ENCODE peak calls at places on chromosomes 11 and 22, in four cellular contexts. Q is fibroblast of pulmonary artery, M is AG04450, E is amniotic stem cell. W is an unnamed sample.
A peak's percentile ranks its signal among the peaks of the same experiment; 100 is the strongest.

GRCh38 chr11:69625476-69625875 is 15.5 kb upstream of the CCND1 start:
- DNase-seq in Q (no peak), M (no peak), E (no peak), W (no peak)

GRCh38 chr11:111019931-111020381 is 225.6 kb upstream of the POU2AF2 start:
- DNase-seq in Q (peak; percentile 57), M (no peak), E (no peak), W (no peak)

GRCh38 chr11:72856065-72856464 is 41.9 kb downstream of the ATG16L2 start:
- DNase-seq in Q (peak; percentile 52), M (no peak), E (no peak), W (no peak)

GRCh38 chr11:101441747-101442146 is 142.1 kb downstream of the TRPC6 start:
- DNase-seq in Q (no peak), M (no peak), E (no peak), W (no peak)

GRCh38 chr11:71566081-71566620 is 788 bp downstream of the KRTAP5-10 start:
- DNase-seq in Q (no peak), M (no peak), E (no peak), W (no peak)

GRCh38 chr22:21033895-21034294 is 1.5 kb upstream of the SLC7A4 start:
- DNase-seq in Q (no peak), M (no peak), E (no peak), W (no peak)

GRCh38 chr11:2417856-2418705 is 17.5 kb downstream of the TSSC4 start:
- DNase-seq in Q (no peak), M (no peak), E (no peak), W (no peak)

GRCh38 chr22:46043816-46044717 is 67.1 kb upstream of the WNT7B start:
- DNase-seq in Q (no peak), M (no peak), E (no peak), W (no peak)

GRCh38 chr11:69387409-69387885 is 93.5 kb downstream of the MYEOV start:
- DNase-seq in Q (peak; percentile 9), M (no peak), E (no peak), W (no peak)

GRCh38 chr11:3710485-3711259 is 39.5 kb upstream of the CHRNA10 start:
- DNase-seq in Q (no peak), M (no peak), E (no peak), W (no peak)

GRCh38 chr22:44197271-44197670 is 16.5 kb downstream of the PARVG start:
- DNase-seq in Q (no peak), M (no peak), E (no peak), W (no peak)

GRCh38 chr11:133742388-133742787 is 102.9 kb downstream of the SPATA19 start:
- DNase-seq in Q (no peak), M (no peak), E (no peak), W (no peak)

GRCh38 chr11:21656065-21656464 is 536.8 kb upstream of the ANO5 start:
- DNase-seq in Q (no peak), M (no peak), E (no peak), W (no peak)

GRCh38 chr11:47376543-47377371 is 1.6 kb downstream of the SPI1 start:
- DNase-seq in Q (no peak), M (no peak), E (no peak), W (no peak)

GRCh38 chr22:41197046-41197807 is 7.9 kb upstream of the L3MBTL2 start:
- DNase-seq in Q (peak; percentile 47), M (no peak), E (peak; percentile 11), W (no peak)

GRCh38 chr11:134508219-134508990 is 96.4 kb upstream of the B3GAT1 start:
- DNase-seq in Q (no peak), M (no peak), E (no peak), W (no peak)

GRCh38 chr11:93329936-93330445 is 551 bp upstream of the DEUP1 start:
- DNase-seq in Q (no peak), M (no peak), E (no peak), W (no peak)

GRCh38 chr11:34522188-34522587 is 8.6 kb upstream of the ELF5 start:
- DNase-seq in Q (no peak), M (no peak), E (no peak), W (no peak)

GRCh38 chr11:28242596-28242995 is 134.4 kb downstream of the METTL15 start:
- DNase-seq in Q (no peak), M (no peak), E (no peak), W (no peak)

GRCh38 chr11:62732830-62733229 is 4.5 kb downstream of the TTC9C start:
- DNase-seq in Q (peak; percentile 53), M (no peak), E (no peak), W (no peak)

GRCh38 chr11:6225024-6225423 is 9.4 kb downstream of the FHIP1B start:
- DNase-seq in Q (no peak), M (no peak), E (no peak), W (no peak)

GRCh38 chr22:31659246-31659645 is 2.8 kb downstream of the PISD start:
- DNase-seq in Q (no peak), M (no peak), E (no peak), W (no peak)

GRCh38 chr11:134541355-134541754 is 129.3 kb upstream of the B3GAT1 start:
- DNase-seq in Q (no peak), M (no peak), E (no peak), W (no peak)

GRCh38 chr11:68397256-68397655 is 63.3 kb upstream of the PPP6R3 start:
- DNase-seq in Q (no peak), M (no peak), E (no peak), W (no peak)